ENCODE peak calls at places on chromosomes 5 and 9, in four cellular contexts. O, U, S and W are unnamed samples.

GRCh38 chr5:1053391-1054017 is 44.9 kb downstream of the NKD2 start:
- DNase-seq in U (no peak), O (no peak), S (peak; percentile 24), W (no peak)

GRCh38 chr5:153079396-153079795 is 411.1 kb upstream of the GRIA1 start:
- DNase-seq in S (no peak), O (no peak), U (no peak), W (no peak)

GRCh38 chr5:148816822-148817221 is 9.6 kb upstream of the ADRB2 start:
- DNase-seq in O (no peak), U (no peak), S (no peak), W (no peak)

GRCh38 chr5:113047733-113048652 is 71.4 kb downstream of the DCP2 start:
- DNase-seq in O (no peak), U (no peak), S (no peak), W (no peak)

GRCh38 chr5:141100243-141100805 is at the start of gene PCDHB3:
- DNase-seq in U (peak; percentile 79), O (peak; percentile 74), S (no peak), W (no peak)

GRCh38 chr5:102722930-102723329 is 32.2 kb upstream of the PAM start:
- DNase-seq in O (no peak), S (no peak), U (no peak), W (no peak)

GRCh38 chr9:121298689-121299112 is 30.7 kb downstream of the GSN start:
- DNase-seq in O (no peak), S (no peak), U (peak; percentile 52), W (no peak)

GRCh38 chr9:14313378-14313940 is 482 bp downstream of the NFIB start:
- DNase-seq in O (no peak), S (peak; percentile 33), U (no peak), W (no peak)

GRCh38 chr5:181086410-181087229 is 44.3 kb downstream of the OR2V1 start:
- DNase-seq in S (no peak), O (no peak), U (no peak), W (no peak)

GRCh38 chr5:169006878-169007790 is 293.8 kb downstream of the SLIT3 start:
- DNase-seq in U (no peak), S (no peak), O (no peak), W (no peak)

GRCh38 chr9:121839726-121840500 is 188.5 kb downstream of the DAB2IP start:
- DNase-seq in U (no peak), S (no peak), O (peak; percentile 67), W (no peak)

GRCh38 chr5:41736641-41737040 is 133.6 kb downstream of the OXCT1 start:
- DNase-seq in S (no peak), O (no peak), U (no peak), W (no peak)

GRCh38 chr9:106701611-106702010 is 161.4 kb upstream of the ZNF462 start:
- DNase-seq in S (no peak), U (no peak), O (no peak), W (no peak)

GRCh38 chr5:7904170-7904569 is 35.2 kb downstream of the MTRR start:
- DNase-seq in U (no peak), O (no peak), S (no peak), W (no peak)

GRCh38 chr5:32123058-32123805 is 50.9 kb downstream of the GOLPH3 start:
- DNase-seq in O (no peak), U (no peak), S (no peak), W (no peak)

GRCh38 chr9:122218885-122219855 is 9.6 kb downstream of the LHX6 start:
- DNase-seq in S (no peak), U (no peak), O (no peak), W (no peak)

GRCh38 chr5:71880531-71880930 is 161.5 kb downstream of the CARTPT start:
- DNase-seq in S (no peak), U (no peak), O (no peak), W (no peak)

GRCh38 chr5:6820851-6821479 is 107.7 kb downstream of the TENT4A start:
- DNase-seq in O (peak; percentile 71), S (peak; percentile 21), U (peak; percentile 67), W (no peak)

GRCh38 chr5:132475939-132476852 is 14.4 kb downstream of the IRF1 start:
- DNase-seq in S (peak; percentile 66), U (no peak), O (no peak), W (no peak)

GRCh38 chr5:107195996-107196395 is 474.7 kb downstream of the EFNA5 start:
- DNase-seq in O (no peak), S (no peak), U (no peak), W (no peak)

GRCh38 chr9:124480621-124480981 is 26.6 kb downstream of the NR5A1 start:
- DNase-seq in U (peak; percentile 99), O (peak; percentile 30), S (no peak), W (no peak)

GRCh38 chr9:88532320-88532719 is 2.7 kb upstream of the NXNL2 start:
- DNase-seq in U (peak; percentile 42), O (peak; percentile 40), S (no peak), W (peak; percentile 18)

GRCh38 chr5:16539169-16539666 is 73.6 kb upstream of the ZNF622 start:
- DNase-seq in O (no peak), U (peak; percentile 49), S (peak; percentile 75), W (no peak)

GRCh38 chr9:92525306-92525705 is 10.5 kb downstream of the ECM2 start:
- DNase-seq in S (no peak), U (no peak), O (no peak), W (no peak)

GRCh38 chr9:102975246-102975645 is 19.9 kb upstream of the CYLC2 start:
- DNase-seq in S (no peak), O (no peak), U (no peak), W (no peak)

GRCh38 chr5:146662229-146662628 is 146.2 kb upstream of the GPR151 start:
- DNase-seq in S (no peak), U (no peak), O (no peak), W (no peak)

GRCh38 chr9:86045654-86046053 is 53.7 kb downstream of the GOLM1 start:
- DNase-seq in U (no peak), S (no peak), O (no peak), W (no peak)

GRCh38 chr5:145347026-145347616 is 488.0 kb downstream of the PRELID2 start:
- DNase-seq in S (no peak), O (no peak), U (peak; percentile 15), W (no peak)

GRCh38 chr5:57172466-57172961 is 1.3 kb upstream of the GPBP1 start:
- DNase-seq in O (peak; percentile 36), U (no peak), S (no peak), W (no peak)

GRCh38 chr9:114737118-114737517 is 55.1 kb upstream of the TEX48 start:
- DNase-seq in U (no peak), S (no peak), O (peak; percentile 60), W (no peak)

GRCh38 chr9:7115606-7116005 is 357.8 kb downstream of the KDM4C start:
- DNase-seq in S (no peak), U (no peak), O (no peak), W (no peak)

GRCh38 chr9:133634024-133634691 is 2.0 kb upstream of the DBH start:
- DNase-seq in S (no peak), U (no peak), O (no peak), W (no peak)

GRCh38 chr9:98333703-98334582 is 78.5 kb upstream of the TBC1D2 start:
- DNase-seq in O (no peak), S (no peak), U (no peak), W (no peak)

GRCh38 chr5:102767864-102768263 is 12.8 kb downstream of the PAM start:
- DNase-seq in O (peak; percentile 24), S (no peak), U (no peak), W (no peak)